ENCODE peak calls at places on chromosomes 13 and 19, in four cellular contexts. O, D, C and L are unnamed samples.

GRCh38 chr19:4456843-4457653 is 546 bp downstream of the UBXN6 start:
- DNase-seq in O (peak), D (no peak), C (peak), L (no peak)

GRCh38 chr19:43765109-43765876 is 10.5 kb upstream of the SMG9 start:
- DNase-seq in O (peak), D (peak), C (peak), L (peak)

GRCh38 chr19:5393088-5393487 is 52.5 kb upstream of the PTPRS start:
- DNase-seq in O (no peak), D (no peak), C (no peak), L (no peak)

GRCh38 chr19:40057166-40057565 is 1.1 kb upstream of the ZNF780B start:
- DNase-seq in O (no peak), D (no peak), C (no peak), L (no peak)

GRCh38 chr19:9883231-9883758 is 48.2 kb downstream of the PIN1 start:
- DNase-seq in O (no peak), D (no peak), C (no peak), L (no peak)

GRCh38 chr19:14218615-14219330 is 12.8 kb upstream of the ADGRL1 start:
- DNase-seq in O (no peak), D (no peak), C (peak), L (no peak)

GRCh38 chr19:51094696-51095279 is 12.1 kb upstream of the KLK14 start:
- DNase-seq in O (no peak), D (peak), C (peak), L (no peak)

GRCh38 chr19:33134571-33135041 is 2.7 kb downstream of the WDR88 start:
- DNase-seq in O (peak), D (no peak), C (no peak), L (no peak)

GRCh38 chr19:45981350-45981749 is 7.7 kb upstream of the NOVA2 start:
- DNase-seq in O (no peak), D (no peak), C (no peak), L (no peak)

GRCh38 chr13:97018029-97018819 is 23.9 kb upstream of the OXGR1 start:
- DNase-seq in O (no peak), D (no peak), C (peak), L (no peak)

GRCh38 chr19:43534811-43535761 is 2.1 kb downstream of the ZNF575 start:
- DNase-seq in O (peak), D (no peak), C (peak), L (peak)

GRCh38 chr13:50376895-50377575 is 361.8 kb downstream of the KCNRG start:
- DNase-seq in O (no peak), D (no peak), C (no peak), L (no peak)

GRCh38 chr19:35764432-35765315 is 6.7 kb downstream of the PROSER3 start:
- DNase-seq in O (no peak), D (no peak), C (no peak), L (no peak)

GRCh38 chr13:107450931-107451330 is 764.4 kb downstream of the LIG4 start:
- DNase-seq in O (no peak), D (peak), C (peak), L (no peak)